ENCODE peak calls at places on chromosomes 13 and 19, in five cellular contexts. H, U, K, Y and F are unnamed samples.

GRCh38 chr19:55474269-55475265 is 1.9 kb upstream of the ZNF628 start:
- DNase-seq in H (no peak), U (no peak), K (no peak), Y (no peak), F (no peak)

GRCh38 chr13:57352114-57352513 is 185.1 kb downstream of the PRR20E start:
- DNase-seq in U (no peak), Y (no peak), H (no peak), K (no peak), F (no peak)

GRCh38 chr19:6267552-6268381 is 12.0 kb downstream of the MLLT1 start:
- DNase-seq in U (no peak), H (no peak), K (no peak), Y (no peak), F (no peak)

GRCh38 chr13:90627813-90628212 is 719.7 kb upstream of the MIR17HG start:
- DNase-seq in Y (no peak), K (no peak), U (no peak), H (no peak), F (no peak)

GRCh38 chr19:7743425-7743841 is 3.9 kb downstream of the CD209 start:
- DNase-seq in Y (no peak), H (no peak), U (peak), K (no peak), F (no peak)

GRCh38 chr19:36421749-36422481 is 3.5 kb upstream of the ZFP82 start:
- DNase-seq in U (no peak), Y (no peak), H (peak), K (no peak), F (no peak)

GRCh38 chr19:2800506-2800905 is 15.2 kb downstream of the THOP1 start:
- DNase-seq in K (no peak), Y (no peak), U (no peak), H (no peak), F (no peak)

GRCh38 chr19:29266603-29267002 is 53.7 kb upstream of the UQCRFS1 start:
- DNase-seq in H (no peak), Y (no peak), K (no peak), U (no peak), F (no peak)

GRCh38 chr13:59269476-59269875 is 894.3 kb downstream of the DIAPH3 start:
- DNase-seq in H (peak), K (no peak), U (no peak), Y (no peak), F (no peak)

DNA sequence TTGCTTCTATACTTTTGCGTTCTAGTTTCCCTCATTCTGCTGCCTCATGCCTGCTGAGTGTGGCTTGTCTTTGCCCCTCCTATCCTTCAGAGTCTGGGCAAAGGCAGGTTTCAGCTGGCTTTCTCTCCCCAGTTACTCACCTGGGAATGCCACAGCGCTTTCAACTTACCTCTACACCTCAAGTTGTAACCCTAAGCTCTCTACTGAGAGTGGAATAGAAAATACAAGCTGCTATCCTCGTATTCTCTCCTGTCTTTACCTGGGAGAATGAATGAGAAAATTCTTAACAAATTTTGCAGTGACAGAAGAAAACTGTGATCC is 316.3 kb upstream of the KLF12 start:
- DNase-seq in U (no peak), K (no peak), H (no peak), Y (no peak), F (no peak)
- TF ChIP-seq POLR2AphosphoS5 in U (no peak), K (no peak), H (no peak), Y (no peak), F (no peak)

DNA sequence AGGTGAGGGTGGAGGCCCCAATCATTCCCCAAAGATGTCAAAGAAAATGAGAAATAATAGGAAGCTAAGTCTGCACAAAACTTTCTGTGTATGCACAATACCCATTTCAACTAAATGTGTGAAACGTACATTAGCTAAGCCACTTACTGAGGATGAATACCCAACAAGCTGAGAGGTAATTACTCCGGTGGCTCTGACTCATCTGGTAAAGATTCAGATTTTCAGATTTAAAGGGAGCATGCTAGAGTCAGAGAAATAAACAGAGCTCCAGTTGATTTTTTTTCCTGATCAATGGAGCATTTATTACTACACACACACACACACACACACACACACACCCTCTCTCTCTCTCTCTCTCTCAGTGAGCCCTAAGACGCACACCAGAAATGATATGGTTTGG is 194.8 kb upstream of the ARGLU1 start:
- DNase-seq in H (no peak), U (no peak), K (no peak), Y (no peak), F (no peak)
- TF ChIP-seq CTCF in H (no peak), U (no peak), K (no peak), Y (no peak), F (no peak)

GRCh38 chr13:24323036-24323738 is 13.8 kb downstream of the C1QTNF9 start:
- DNase-seq in H (no peak), U (no peak), K (no peak), Y (no peak), F (no peak)
- TF ChIP-seq POLR2AphosphoS5 in H (no peak), U (no peak), K (no peak), Y (no peak), F (no peak)

DNA sequence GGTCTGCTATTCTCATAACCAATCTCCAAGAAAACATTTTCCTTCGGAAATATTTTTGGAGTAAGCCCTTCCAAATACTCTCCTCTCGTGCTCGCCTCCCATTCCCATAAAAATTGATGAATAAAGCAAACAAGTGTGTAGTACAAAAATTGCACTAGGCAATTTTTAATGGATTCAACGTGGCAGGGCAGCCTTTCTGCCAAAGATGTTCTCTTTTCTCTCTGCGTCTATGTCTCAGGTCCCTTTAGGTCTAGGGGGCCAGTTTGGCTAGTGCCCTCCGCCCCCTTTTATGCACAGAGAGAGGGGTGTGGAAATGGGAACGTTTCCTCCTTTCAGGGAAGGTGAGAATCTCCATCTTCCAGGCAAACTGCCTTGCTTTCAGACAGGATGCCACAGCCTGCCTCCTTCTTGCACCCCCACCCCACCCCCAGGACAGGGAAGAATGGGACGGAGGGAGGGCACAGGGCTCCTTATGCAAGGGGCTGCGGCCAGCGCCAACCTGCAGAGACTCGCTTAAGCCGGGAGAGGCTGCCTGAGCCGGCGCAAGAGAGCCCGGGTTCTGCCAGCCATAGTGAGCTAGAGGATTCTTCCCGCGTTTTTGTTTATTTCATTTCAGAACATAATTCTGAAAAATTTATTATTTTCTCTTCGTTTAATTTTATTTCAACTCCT is 2.7 kb upstream of the ZIC2 start:
- DNase-seq in Y (no peak), K (peak), U (no peak), H (peak), F (no peak)
- TF ChIP-seq CTCF in Y (no peak), K (no peak), U (no peak), H (no peak), F (no peak)

GRCh38 chr13:21240586-21240985 is 64.1 kb downstream of the MRPL57 start:
- DNase-seq in U (no peak), K (no peak), H (no peak), Y (no peak), F (no peak)

GRCh38 chr13:21238267-21238666 is 61.8 kb downstream of the MRPL57 start:
- DNase-seq in Y (no peak), K (no peak), H (no peak), U (no peak), F (no peak)

GRCh38 chr13:21242236-21242635 is 65.8 kb downstream of the MRPL57 start:
- DNase-seq in Y (no peak), H (peak), U (no peak), K (peak), F (peak)

GRCh38 chr13:21243843-21244184 is 67.4 kb downstream of the MRPL57 start:
- DNase-seq in K (no peak), U (no peak), Y (no peak), H (no peak), F (no peak)

GRCh38 chr13:21243045-21243842 is 66.8 kb downstream of the MRPL57 start:
- DNase-seq in Y (no peak), K (no peak), H (no peak), U (no peak), F (no peak)
- TF ChIP-seq POLR2AphosphoS5 in Y (no peak), K (no peak), H (no peak), U (no peak), F (no peak)

DNA sequence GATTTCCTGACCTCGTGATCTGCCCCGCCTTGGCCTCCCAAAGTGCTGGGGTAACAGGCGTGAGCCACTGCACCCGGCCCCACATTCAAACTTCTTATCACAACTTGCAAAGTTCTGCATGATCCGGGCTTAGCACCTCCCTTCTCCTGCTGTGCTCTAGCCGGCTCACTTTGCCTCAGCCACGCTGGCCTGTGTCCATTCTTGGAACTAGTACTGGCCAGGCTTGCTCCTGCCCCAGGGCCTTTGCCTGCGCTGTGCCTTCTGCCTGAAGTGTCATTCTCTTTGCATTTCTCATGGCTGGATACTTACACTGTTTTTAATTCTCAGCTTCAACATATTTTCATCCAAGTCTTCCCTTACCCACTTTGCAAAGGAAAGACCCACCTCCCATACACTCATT is 29.9 kb downstream of the CACNG6 start:
- DNase-seq in K (no peak), Y (no peak), U (no peak), H (no peak), F (no peak)
- TF ChIP-seq CTCF in K (no peak), Y (no peak), U (no peak), H (no peak), F (no peak)

GRCh38 chr19:1167687-1168561 is 6.1 kb downstream of the SBNO2 start:
- DNase-seq in K (no peak), Y (no peak), H (no peak), U (no peak), F (no peak)
- TF ChIP-seq POLR2AphosphoS5 in K (no peak), Y (no peak), H (no peak), U (no peak), F (no peak)

DNA sequence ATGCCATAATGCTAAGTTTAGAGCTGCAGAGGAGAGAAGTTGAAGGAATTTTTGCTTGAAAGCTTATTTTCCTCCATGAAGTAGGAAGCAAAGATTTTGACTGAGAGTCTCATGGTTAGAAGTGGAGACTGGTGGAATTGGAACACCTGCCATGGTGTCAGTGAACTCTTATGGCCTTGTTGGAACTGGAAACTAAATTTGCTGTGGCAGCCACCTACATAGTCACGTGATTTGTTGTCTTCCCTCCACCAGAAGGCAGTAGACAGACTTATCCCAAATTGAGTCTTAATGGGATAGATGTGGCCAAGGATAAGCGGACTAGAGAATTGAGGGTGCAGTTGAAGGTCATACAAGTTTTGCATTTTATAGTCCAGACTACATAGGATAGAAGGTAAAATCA is 22.1 kb downstream of the NDFIP2 start:
- DNase-seq in K (no peak), Y (no peak), U (no peak), H (peak), F (no peak)
- TF ChIP-seq CTCF in K (no peak), Y (peak), U (no peak), H (no peak), F (peak)